ENCODE peak calls at places on chromosomes 4 and X, in nine cellular contexts. S, O, B, T, P, J, X, L and N are unnamed samples.

GRCh38 chrX:70171636-70172035 is 5.6 kb upstream of the DGAT2L6 start:
- DNase-seq in J (no peak), B (no peak), X (no peak), T (no peak), S (no peak), O (no peak), P (no peak), L (no peak), N (no peak)

GRCh38 chr4:179112441-179113170 is 1670.4 kb upstream of the AGA start:
- DNase-seq in X (no peak), L (no peak), T (no peak), P (no peak), O (no peak), B (no peak), J (no peak), S (no peak), N (no peak)

GRCh38 chrX:43822015-43822414 is 60.2 kb downstream of the MAOB start:
- DNase-seq in L (no peak), O (no peak), P (no peak), S (no peak), X (no peak), T (no peak), B (no peak), J (no peak), N (no peak)

GRCh38 chr4:100146756-100147155 is 43.5 kb downstream of the DDIT4L start:
- DNase-seq in L (no peak), B (no peak), P (no peak), O (no peak), T (peak), J (no peak), X (no peak), S (no peak), N (no peak)

GRCh38 chrX:2501246-2502102 is 698 bp upstream of the DHRSX start:
- DNase-seq in P (no peak), B (no peak), J (no peak), S (no peak), L (no peak), T (no peak), O (no peak), X (no peak), N (no peak)

GRCh38 chr4:986949-987688 is at the start of gene IDUA:
- DNase-seq in L (no peak), J (peak), X (peak), O (peak), T (no peak), B (peak), S (no peak), P (peak), N (peak)

GRCh38 chrX:31266172-31267076 is 194.6 kb upstream of the FTHL17 start:
- DNase-seq in O (no peak), L (peak), J (peak), S (no peak), T (no peak), P (no peak), B (peak), X (peak), N (no peak)

GRCh38 chrX:70468709-70469108 is 24.1 kb downstream of the DLG3 start:
- DNase-seq in O (no peak), L (no peak), B (no peak), T (no peak), S (no peak), P (no peak), X (no peak), J (no peak), N (no peak)

GRCh38 chr4:183347586-183347985 is 25.4 kb upstream of the CLDN24 start:
- DNase-seq in X (no peak), P (no peak), L (no peak), T (no peak), B (no peak), S (no peak), O (no peak), J (no peak), N (no peak)